ENCODE peak calls at places on chromosomes 11 and 22, in nine cellular contexts. One of them, this sample, is unnamed. For H3K27me3, the result is how much of the 10 kb centered on the place peaks cover.

GRCh38 chr11:107526197-107526596 is 39.3 kb downstream of the ALKBH8 start:
- DNase-seq in AG04450: no peak
- DNase-seq in mammary epithelial cell: no peak
- DNase-seq in HL-60: no peak
- DNase-seq in stomach: no peak
- DNase-seq in PC-3: peak
- DNase-seq in cardiac muscle cell: no peak
- DNase-seq in tibial nerve: no peak
- DNase-seq in colonic mucosa: no peak
- DNase-seq in this sample: no peak

GRCh38 chr11:100808904-100809491 is 121.9 kb downstream of the ARHGAP42 start:
- DNase-seq in AG04450: no peak
- DNase-seq in mammary epithelial cell: peak
- DNase-seq in HL-60: no peak
- DNase-seq in stomach: no peak
- DNase-seq in PC-3: peak
- DNase-seq in cardiac muscle cell: peak
- DNase-seq in tibial nerve: no peak
- DNase-seq in colonic mucosa: no peak
- DNase-seq in this sample: no peak

GRCh38 chr11:15675683-15676082 is 561.0 kb downstream of the INSC start:
- DNase-seq in AG04450: no peak
- DNase-seq in mammary epithelial cell: no peak
- DNase-seq in HL-60: no peak
- DNase-seq in stomach: no peak
- DNase-seq in PC-3: no peak
- DNase-seq in cardiac muscle cell: peak
- DNase-seq in tibial nerve: no peak
- DNase-seq in colonic mucosa: no peak
- DNase-seq in this sample: no peak

GRCh38 chr22:17982572-17983141 is 41.7 kb downstream of the MICAL3 start:
- DNase-seq in AG04450: no peak
- DNase-seq in mammary epithelial cell: no peak
- DNase-seq in HL-60: no peak
- DNase-seq in stomach: no peak
- DNase-seq in PC-3: no peak
- DNase-seq in cardiac muscle cell: no peak
- DNase-seq in tibial nerve: no peak
- DNase-seq in colonic mucosa: no peak
- DNase-seq in this sample: peak

GRCh38 chr22:37079668-37080171 is 28.2 kb downstream of the KCTD17 start:
- DNase-seq in AG04450: no peak
- DNase-seq in mammary epithelial cell: no peak
- DNase-seq in HL-60: peak
- DNase-seq in stomach: peak
- DNase-seq in PC-3: no peak
- DNase-seq in cardiac muscle cell: peak
- DNase-seq in tibial nerve: no peak
- DNase-seq in colonic mucosa: no peak
- DNase-seq in this sample: peak

GRCh38 chr22:36052505-36052941 is 23.9 kb upstream of the RBFOX2 start:
- DNase-seq in AG04450: no peak
- DNase-seq in mammary epithelial cell: peak
- DNase-seq in HL-60: no peak
- DNase-seq in stomach: peak
- DNase-seq in PC-3: peak
- DNase-seq in cardiac muscle cell: no peak
- DNase-seq in tibial nerve: no peak
- DNase-seq in colonic mucosa: no peak
- DNase-seq in this sample: peak

GRCh38 chr11:9380773-9381172 is 3.7 kb upstream of the IPO7 start:
- DNase-seq in AG04450: no peak
- DNase-seq in mammary epithelial cell: no peak
- DNase-seq in HL-60: no peak
- DNase-seq in stomach: no peak
- DNase-seq in PC-3: no peak
- DNase-seq in cardiac muscle cell: no peak
- DNase-seq in tibial nerve: no peak
- DNase-seq in colonic mucosa: no peak
- DNase-seq in this sample: no peak

GRCh38 chr22:20965888-20966855 is 883 bp upstream of the AIFM3 start:
- DNase-seq in AG04450: no peak
- DNase-seq in mammary epithelial cell: no peak
- DNase-seq in HL-60: no peak
- DNase-seq in stomach: no peak
- DNase-seq in PC-3: no peak
- DNase-seq in cardiac muscle cell: no peak
- DNase-seq in tibial nerve: no peak
- DNase-seq in colonic mucosa: peak
- DNase-seq in this sample: no peak

GRCh38 chr11:12461516-12461915 is 84.1 kb downstream of the PARVA start:
- DNase-seq in AG04450: no peak
- DNase-seq in mammary epithelial cell: peak
- DNase-seq in HL-60: no peak
- DNase-seq in stomach: no peak
- DNase-seq in PC-3: peak
- DNase-seq in cardiac muscle cell: no peak
- DNase-seq in tibial nerve: no peak
- DNase-seq in colonic mucosa: no peak
- DNase-seq in this sample: no peak

GRCh38 chr11:104432526-104432925 is 268.6 kb upstream of the PDGFD start:
- DNase-seq in AG04450: no peak
- DNase-seq in mammary epithelial cell: no peak
- DNase-seq in HL-60: no peak
- DNase-seq in stomach: no peak
- DNase-seq in PC-3: no peak
- DNase-seq in cardiac muscle cell: no peak
- DNase-seq in tibial nerve: no peak
- DNase-seq in colonic mucosa: no peak
- DNase-seq in this sample: no peak

GRCh38 chr11:86795962-86796361 is 4.4 kb upstream of the PRSS23 start:
- DNase-seq in AG04450: no peak
- DNase-seq in mammary epithelial cell: peak
- DNase-seq in HL-60: no peak
- DNase-seq in stomach: no peak
- DNase-seq in PC-3: no peak
- DNase-seq in cardiac muscle cell: peak
- DNase-seq in tibial nerve: no peak
- DNase-seq in colonic mucosa: no peak
- DNase-seq in this sample: no peak

GRCh38 chr11:42200311-42200710 is 740.9 kb upstream of the LRRC4C start:
- DNase-seq in AG04450: no peak
- DNase-seq in mammary epithelial cell: no peak
- DNase-seq in HL-60: no peak
- DNase-seq in stomach: no peak
- DNase-seq in PC-3: no peak
- DNase-seq in cardiac muscle cell: no peak
- DNase-seq in tibial nerve: no peak
- DNase-seq in colonic mucosa: no peak
- DNase-seq in this sample: no peak

DNA sequence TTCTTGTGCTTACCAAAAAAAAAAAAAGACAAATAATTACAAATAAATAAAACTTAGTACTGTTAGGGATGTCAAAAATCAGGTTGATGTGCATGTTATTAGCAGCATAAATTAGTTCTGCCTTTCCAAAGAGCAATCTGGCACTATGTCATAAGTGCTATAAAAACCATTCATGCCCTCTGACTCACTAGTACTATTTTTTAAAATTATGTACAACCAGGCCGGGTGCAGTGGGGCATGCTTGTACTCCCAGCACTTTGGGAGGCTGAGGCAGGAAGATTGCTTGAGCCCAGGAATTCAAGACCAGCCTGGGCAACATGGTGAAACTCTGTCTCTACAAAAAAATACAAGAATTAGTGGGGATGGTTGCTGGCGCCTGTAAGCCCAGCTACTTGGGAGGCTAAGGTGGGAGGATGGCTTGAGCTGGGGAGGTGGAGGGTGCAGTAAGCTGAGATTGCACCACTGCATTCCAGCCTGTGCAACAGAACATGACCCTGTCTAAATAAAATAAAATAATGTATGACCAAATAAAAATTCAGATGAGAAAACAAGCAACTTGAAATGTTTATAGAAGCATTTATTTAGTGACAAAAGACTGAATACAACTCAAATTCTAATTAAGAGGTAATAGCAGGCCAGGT is 25.3 kb downstream of the UEVLD start:
- DNase-seq in AG04450: no peak
- DNase-seq in mammary epithelial cell: no peak
- DNase-seq in HL-60: no peak
- DNase-seq in stomach: no peak
- DNase-seq in PC-3: no peak
- DNase-seq in cardiac muscle cell: no peak
- DNase-seq in tibial nerve: no peak
- DNase-seq in colonic mucosa: no peak
- DNase-seq in this sample: no peak
- H3K27ac ChIP-seq in AG04450: no peak
- H3K27ac ChIP-seq in mammary epithelial cell: no peak
- H3K27ac ChIP-seq in HL-60: no peak
- H3K27ac ChIP-seq in stomach: no peak
- H3K27ac ChIP-seq in PC-3: no peak
- H3K27ac ChIP-seq in cardiac muscle cell: no peak
- H3K27ac ChIP-seq in tibial nerve: no peak
- H3K27ac ChIP-seq in colonic mucosa: no peak
- H3K27ac ChIP-seq in this sample: no peak

GRCh38 chr11:92277871-92278270 is 53.3 kb downstream of the FAT3 start:
- DNase-seq in AG04450: no peak
- DNase-seq in mammary epithelial cell: peak
- DNase-seq in HL-60: no peak
- DNase-seq in stomach: no peak
- DNase-seq in PC-3: peak
- DNase-seq in cardiac muscle cell: no peak
- DNase-seq in tibial nerve: no peak
- DNase-seq in colonic mucosa: no peak
- DNase-seq in this sample: no peak

GRCh38 chr11:92279056-92279455 is 54.4 kb downstream of the FAT3 start:
- DNase-seq in AG04450: no peak
- DNase-seq in mammary epithelial cell: no peak
- DNase-seq in HL-60: no peak
- DNase-seq in stomach: no peak
- DNase-seq in PC-3: no peak
- DNase-seq in cardiac muscle cell: no peak
- DNase-seq in tibial nerve: no peak
- DNase-seq in colonic mucosa: no peak
- DNase-seq in this sample: no peak

GRCh38 chr11:92272651-92273050 is 48.0 kb downstream of the FAT3 start:
- DNase-seq in AG04450: no peak
- DNase-seq in mammary epithelial cell: no peak
- DNase-seq in HL-60: no peak
- DNase-seq in stomach: no peak
- DNase-seq in PC-3: no peak
- DNase-seq in cardiac muscle cell: no peak
- DNase-seq in tibial nerve: no peak
- DNase-seq in colonic mucosa: no peak
- DNase-seq in this sample: no peak

GRCh38 chr11:92276773-92277172 is 52.2 kb downstream of the FAT3 start:
- DNase-seq in AG04450: peak
- DNase-seq in mammary epithelial cell: no peak
- DNase-seq in HL-60: no peak
- DNase-seq in stomach: no peak
- DNase-seq in PC-3: peak
- DNase-seq in cardiac muscle cell: no peak
- DNase-seq in tibial nerve: no peak
- DNase-seq in colonic mucosa: no peak
- DNase-seq in this sample: no peak
- H3K27me3 ChIP-seq in AG04450: under half
- H3K27me3 ChIP-seq in mammary epithelial cell: under half
- H3K27me3 ChIP-seq in HL-60: under half
- H3K27me3 ChIP-seq in stomach: under half
- H3K27me3 ChIP-seq in PC-3: under half
- H3K27me3 ChIP-seq in cardiac muscle cell: under half
- H3K27me3 ChIP-seq in tibial nerve: under half
- H3K27me3 ChIP-seq in colonic mucosa: under half
- H3K27me3 ChIP-seq in this sample: under half

GRCh38 chr22:47778160-47778658 is 1015.8 kb downstream of the TBC1D22A start:
- DNase-seq in AG04450: no peak
- DNase-seq in mammary epithelial cell: no peak
- DNase-seq in HL-60: no peak
- DNase-seq in stomach: no peak
- DNase-seq in PC-3: no peak
- DNase-seq in cardiac muscle cell: no peak
- DNase-seq in tibial nerve: no peak
- DNase-seq in colonic mucosa: no peak
- DNase-seq in this sample: no peak

GRCh38 chr22:47775686-47776085 is 1013.2 kb downstream of the TBC1D22A start:
- DNase-seq in AG04450: no peak
- DNase-seq in mammary epithelial cell: no peak
- DNase-seq in HL-60: no peak
- DNase-seq in stomach: no peak
- DNase-seq in PC-3: peak
- DNase-seq in cardiac muscle cell: no peak
- DNase-seq in tibial nerve: no peak
- DNase-seq in colonic mucosa: no peak
- DNase-seq in this sample: no peak

GRCh38 chr22:47776329-47776728 is 1013.9 kb downstream of the TBC1D22A start:
- DNase-seq in AG04450: no peak
- DNase-seq in mammary epithelial cell: no peak
- DNase-seq in HL-60: no peak
- DNase-seq in stomach: no peak
- DNase-seq in PC-3: no peak
- DNase-seq in cardiac muscle cell: no peak
- DNase-seq in tibial nerve: no peak
- DNase-seq in colonic mucosa: no peak
- DNase-seq in this sample: no peak

GRCh38 chr22:47779474-47779873 is 1017.0 kb downstream of the TBC1D22A start:
- DNase-seq in AG04450: no peak
- DNase-seq in mammary epithelial cell: no peak
- DNase-seq in HL-60: no peak
- DNase-seq in stomach: no peak
- DNase-seq in PC-3: no peak
- DNase-seq in cardiac muscle cell: no peak
- DNase-seq in tibial nerve: no peak
- DNase-seq in colonic mucosa: no peak
- DNase-seq in this sample: no peak

GRCh38 chr22:47777426-47777825 is 1015.0 kb downstream of the TBC1D22A start:
- DNase-seq in AG04450: no peak
- DNase-seq in mammary epithelial cell: no peak
- DNase-seq in HL-60: no peak
- DNase-seq in stomach: no peak
- DNase-seq in PC-3: no peak
- DNase-seq in cardiac muscle cell: no peak
- DNase-seq in tibial nerve: no peak
- DNase-seq in colonic mucosa: no peak
- DNase-seq in this sample: no peak
- H3K27ac ChIP-seq in AG04450: no peak
- H3K27ac ChIP-seq in mammary epithelial cell: no peak
- H3K27ac ChIP-seq in HL-60: no peak
- H3K27ac ChIP-seq in stomach: no peak
- H3K27ac ChIP-seq in PC-3: no peak
- H3K27ac ChIP-seq in cardiac muscle cell: no peak
- H3K27ac ChIP-seq in tibial nerve: no peak
- H3K27ac ChIP-seq in colonic mucosa: no peak
- H3K27ac ChIP-seq in this sample: no peak

DNA sequence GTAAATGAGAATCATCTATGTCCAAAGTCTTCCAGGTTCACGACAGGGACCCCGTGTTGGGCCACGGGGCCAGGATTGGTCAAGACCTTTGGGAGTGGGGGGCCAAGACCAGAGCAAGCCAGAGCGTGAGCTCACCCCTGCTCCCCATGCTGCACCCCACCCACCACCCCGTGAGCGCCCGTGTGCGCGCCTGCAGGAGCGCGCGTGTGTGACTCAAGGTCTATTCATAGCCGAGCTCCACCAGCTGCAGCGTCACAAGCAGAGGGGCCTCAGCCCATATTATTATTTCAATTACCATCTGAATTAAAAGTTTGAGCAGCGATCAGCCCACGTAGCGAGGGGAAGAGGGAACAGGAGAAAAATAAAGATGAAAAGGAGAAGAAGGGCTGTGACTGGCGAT is 5.2 kb downstream of the KCNJ4 start:
- DNase-seq in AG04450: no peak
- DNase-seq in mammary epithelial cell: no peak
- DNase-seq in HL-60: no peak
- DNase-seq in stomach: no peak
- DNase-seq in PC-3: no peak
- DNase-seq in cardiac muscle cell: no peak
- DNase-seq in tibial nerve: no peak
- DNase-seq in colonic mucosa: no peak
- DNase-seq in this sample: no peak
- H3K27me3 ChIP-seq in AG04450: half or more
- H3K27me3 ChIP-seq in mammary epithelial cell: under half
- H3K27me3 ChIP-seq in HL-60: half or more
- H3K27me3 ChIP-seq in stomach: half or more
- H3K27me3 ChIP-seq in PC-3: under half
- H3K27me3 ChIP-seq in cardiac muscle cell: under half
- H3K27me3 ChIP-seq in tibial nerve: half or more
- H3K27me3 ChIP-seq in colonic mucosa: under half
- H3K27me3 ChIP-seq in this sample: under half

This sample was measured in small intestine.